ENCODE peak calls at places on chromosomes 1 and 21, in seven cellular contexts. D is OCI-LY7, B is GM23338, O is HCT116, M is MM.1S, Q is PC-3, E is hepatocyte. N is an unnamed sample.

GRCh38 chr1:234125283-234125682 is 220.8 kb downstream of the SLC35F3 start:
- DNase-seq in B (peak; percentile 97), O (no peak), E (peak; percentile 77), D (peak; percentile 11), M (peak; percentile 17), Q (peak; percentile 53), N (peak; percentile 88)

GRCh38 chr21:22421416-22422190 is 1423.4 kb downstream of the NCAM2 start:
- DNase-seq in Q (no peak), B (no peak), D (no peak), M (no peak), E (no peak), O (no peak), N (no peak)

GRCh38 chr1:53561488-53562115 is 102.4 kb downstream of the DMRTB1 start:
- DNase-seq in O (no peak), B (no peak), M (no peak), D (no peak), E (no peak), Q (no peak), N (no peak)

GRCh38 chr21:43315244-43316137 is 111.4 kb downstream of the SIK1 start:
- DNase-seq in O (no peak), B (no peak), M (no peak), E (no peak), D (peak; percentile 29), Q (no peak), N (no peak)

GRCh38 chr1:6743189-6744101 is 41.8 kb upstream of the CAMTA1 start:
- DNase-seq in O (no peak), B (peak; percentile 48), E (no peak), M (no peak), D (no peak), Q (peak; percentile 90), N (no peak)

GRCh38 chr1:5765997-5766913 is 226.0 kb downstream of the NPHP4 start:
- DNase-seq in B (no peak), O (no peak), E (no peak), M (no peak), D (no peak), Q (no peak), N (no peak)

GRCh38 chr1:241844593-241844992 is 3.4 kb upstream of the EXO1 start:
- DNase-seq in M (no peak), Q (no peak), D (no peak), B (no peak), E (no peak), O (no peak), N (no peak)

GRCh38 chr21:27818847-27819246 is 852.0 kb upstream of the ADAMTS5 start:
- DNase-seq in E (peak; percentile 40), M (no peak), Q (peak; percentile 52), O (no peak), B (no peak), D (no peak), N (no peak)

GRCh38 chr1:119888476-119888875 is 7.8 kb downstream of the ADAM30 start:
- DNase-seq in B (no peak), D (no peak), Q (no peak), M (no peak), O (no peak), E (no peak), N (no peak)

GRCh38 chr21:42219606-42220137 is 732 bp downstream of the ABCG1 start:
- DNase-seq in M (peak; percentile 5), E (peak; percentile 37), Q (no peak), D (peak; percentile 49), B (peak; percentile 43), O (no peak), N (peak; percentile 57)

GRCh38 chr21:31370281-31370892 is 26.3 kb upstream of the TIAM1 start:
- DNase-seq in Q (no peak), D (no peak), B (no peak), E (no peak), O (no peak), M (no peak), N (no peak)

GRCh38 chr1:9872430-9873165 is 37.5 kb downstream of the CTNNBIP1 start:
- DNase-seq in E (no peak), D (no peak), M (no peak), O (no peak), Q (peak; percentile 62), B (no peak), N (no peak)

GRCh38 chr1:47840338-47840737 is 156.8 kb downstream of the TRABD2B start:
- DNase-seq in B (no peak), M (no peak), Q (no peak), O (no peak), E (no peak), D (no peak), N (no peak)

GRCh38 chr1:246503341-246503740 is 3.7 kb downstream of the SMYD3 start:
- DNase-seq in B (no peak), E (no peak), D (no peak), O (no peak), M (no peak), Q (peak; percentile 97), N (no peak)

GRCh38 chr1:114093624-114094302 is 59.9 kb downstream of the SYT6 start:
- DNase-seq in E (peak; percentile 54), D (peak; percentile 12), O (peak; percentile 23), M (no peak), Q (peak; percentile 89), B (no peak), N (peak; percentile 49)

GRCh38 chr1:184483101-184483813 is 96.4 kb downstream of the C1orf21 start:
- DNase-seq in M (peak; percentile 57), D (no peak), Q (peak; percentile 47), B (no peak), E (no peak), O (no peak), N (no peak)

GRCh38 chr1:187203257-187203656 is 374.5 kb downstream of the PLA2G4A start:
- DNase-seq in D (no peak), Q (peak; percentile 73), O (peak; percentile 57), B (no peak), M (no peak), E (no peak), N (no peak)

GRCh38 chr1:239987103-239987745 is 104.5 kb upstream of the FMN2 start:
- DNase-seq in O (peak; percentile 15), B (peak; percentile 74), Q (peak; percentile 78), D (peak; percentile 35), E (peak; percentile 72), M (peak; percentile 63), N (peak; percentile 62)

GRCh38 chr1:19884312-19884711 is 2.1 kb downstream of the OTUD3 start:
- DNase-seq in M (no peak), E (no peak), D (no peak), B (no peak), Q (no peak), O (no peak), N (no peak)

GRCh38 chr21:15224346-15225086 is 159.7 kb upstream of the NRIP1 start:
- DNase-seq in B (no peak), E (no peak), D (no peak), M (no peak), O (peak; percentile 56), Q (peak; percentile 99), N (no peak)

GRCh38 chr1:77756052-77756754 is 3.4 kb downstream of the USP33 start:
- DNase-seq in M (peak; percentile 56), O (no peak), Q (no peak), B (no peak), E (no peak), D (peak; percentile 53), N (no peak)

GRCh38 chr1:3419415-3420204 is 34.9 kb upstream of the ARHGEF16 start:
- DNase-seq in M (no peak), D (no peak), B (no peak), O (no peak), Q (peak; percentile 82), E (no peak), N (no peak)

DNA sequence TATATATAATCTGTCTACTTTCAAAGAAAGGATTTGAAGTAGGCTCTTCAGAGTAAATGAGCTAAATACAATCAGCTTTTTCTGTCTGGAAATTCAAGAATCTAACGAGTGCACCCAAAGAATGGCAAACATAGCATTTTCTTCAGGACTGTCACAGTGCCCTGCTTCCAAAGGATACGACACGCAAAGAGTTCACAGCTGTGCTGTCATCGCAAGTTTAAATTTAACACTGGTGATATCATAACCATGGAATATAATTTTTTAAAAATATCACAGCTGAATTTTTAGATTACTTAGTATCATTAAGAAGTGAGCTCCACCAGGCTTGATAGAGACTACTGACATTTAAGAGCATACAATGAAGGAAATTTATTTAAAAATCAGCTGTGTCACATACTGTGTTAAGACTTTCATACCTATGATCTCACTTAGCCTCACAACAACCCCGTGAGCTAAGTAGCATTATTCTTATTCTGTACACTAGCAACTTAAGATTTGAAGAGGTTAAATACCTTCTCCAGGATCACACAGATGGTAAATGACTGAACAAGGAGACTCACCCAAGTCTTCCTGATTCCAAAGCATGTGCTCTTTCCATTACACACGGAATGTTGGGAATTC is 46.2 kb upstream of the PRRX1 start:
- DNase-seq in O (no peak), M (no peak), E (no peak), B (no peak), D (no peak), Q (no peak), N (no peak)
- H2AFZ ChIP-seq in O (no peak overlapping the region), M (no peak overlapping the region), E (no peak overlapping the region), B (no peak overlapping the region), D (no peak overlapping the region), Q (no peak overlapping the region), N (no peak overlapping the region)

GRCh38 chr1:201457508-201457960 is 11.5 kb downstream of the PHLDA3 start:
- DNase-seq in B (no peak), M (no peak), O (no peak), D (no peak), Q (no peak), E (no peak), N (no peak)

GRCh38 chr1:201459052-201459451 is 9.9 kb downstream of the PHLDA3 start:
- DNase-seq in Q (no peak), B (no peak), O (no peak), E (no peak), M (no peak), D (no peak), N (no peak)

GRCh38 chr1:201454568-201454967 is 14.4 kb downstream of the PHLDA3 start:
- DNase-seq in D (no peak), B (no peak), E (no peak), O (no peak), M (no peak), Q (no peak), N (no peak)

GRCh38 chr1:201455098-201455497 is 13.9 kb downstream of the PHLDA3 start:
- DNase-seq in Q (no peak), O (no peak), D (no peak), M (no peak), B (no peak), E (peak; percentile 4), N (no peak)

GRCh38 chr1:201456499-201457309 is 12.3 kb downstream of the PHLDA3 start:
- DNase-seq in M (no peak), D (peak; percentile 21), O (no peak), B (no peak), Q (peak; percentile 97), E (peak; percentile 73), N (peak; percentile 38)
- TF ChIP-seq EZH2phosphoT487 in M (no peak), D (no peak), O (no peak), B (no peak), Q (no peak), E (no peak), N (no peak)

DNA sequence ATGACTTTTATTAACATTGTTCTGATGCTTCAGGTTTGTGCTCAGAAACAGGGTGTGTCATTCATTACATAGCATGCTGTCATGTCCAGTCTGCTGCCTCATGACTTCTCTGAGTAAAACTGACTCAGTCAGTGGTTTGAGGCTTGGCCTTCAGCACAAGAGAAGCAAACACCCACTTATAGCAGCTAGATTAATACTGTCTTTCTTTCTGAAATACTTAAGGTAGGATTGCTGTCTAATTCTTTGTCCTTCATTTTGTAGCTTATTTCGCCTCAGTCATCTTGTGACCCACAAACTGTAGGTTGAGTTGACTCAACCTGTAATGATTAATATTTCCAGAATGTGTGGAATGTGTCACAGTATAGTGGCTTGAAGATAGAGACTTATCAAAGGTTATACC is 32.9 kb downstream of the RASAL2 start:
- DNase-seq in D (no peak), Q (peak; percentile 89), M (no peak), B (no peak), O (peak; percentile 69), E (peak; percentile 64), N (no peak)
- H3K27ac ChIP-seq in D (no peak overlapping the region), Q (peak overlapping the region; percentile 90), M (no peak overlapping the region), B (no peak overlapping the region), O (peak overlapping the region; percentile 47), E (peak overlapping the region; percentile 82), N (no peak overlapping the region)

GRCh38 chr21:38208118-38208517 is 48.7 kb upstream of the KCNJ15 start:
- DNase-seq in B (no peak), D (no peak), Q (no peak), E (no peak), O (no peak), M (no peak), N (no peak)
- H2AFZ ChIP-seq in B (peak overlapping the region; percentile 35), D (no peak overlapping the region), Q (no peak overlapping the region), E (no peak overlapping the region), O (no peak overlapping the region), M (no peak overlapping the region), N (no peak overlapping the region)

N was measured in neural progenitor cell.